ENCODE peak calls at places on chromosomes 13 and 19, in four cellular contexts. One of them, this sample, is unnamed.

GRCh38 chr19:48415395-48415794 is 21.9 kb downstream of the GRIN2D start:
- DNase-seq in mammary epithelial cell: peak; percentile 29
- DNase-seq in fibroblast of lung: peak; percentile 51
- DNase-seq in A549: peak; percentile 93
- DNase-seq in this sample: peak; percentile 89

GRCh38 chr19:2385053-2385721 is 25.1 kb downstream of the TMPRSS9 start:
- DNase-seq in fibroblast of lung: peak; percentile 85
- DNase-seq in A549: peak; percentile 84
- DNase-seq in mammary epithelial cell: peak; percentile 89
- DNase-seq in this sample: peak; percentile 67

GRCh38 chr19:45471866-45472556 is 4.2 kb downstream of the FOSB start:
- DNase-seq in fibroblast of lung: no peak
- DNase-seq in A549: no peak
- DNase-seq in mammary epithelial cell: no peak
- DNase-seq in this sample: no peak

GRCh38 chr19:4014541-4015491 is 7.3 kb downstream of the PIAS4 start:
- DNase-seq in mammary epithelial cell: no peak
- DNase-seq in A549: no peak
- DNase-seq in fibroblast of lung: no peak
- DNase-seq in this sample: peak; percentile 38

GRCh38 chr13:113929628-113930615 is 44.0 kb downstream of the C13orf46 start:
- DNase-seq in mammary epithelial cell: no peak
- DNase-seq in A549: no peak
- DNase-seq in fibroblast of lung: no peak
- DNase-seq in this sample: no peak

GRCh38 chr19:38543807-38544568 is 73.8 kb downstream of the MAP4K1 start:
- DNase-seq in A549: peak; percentile 96
- DNase-seq in fibroblast of lung: peak; percentile 85
- DNase-seq in mammary epithelial cell: peak; percentile 93
- DNase-seq in this sample: peak; percentile 82

GRCh38 chr13:74134777-74135305 is 637 bp upstream of the KLF12 start:
- DNase-seq in fibroblast of lung: no peak
- DNase-seq in A549: peak; percentile 48
- DNase-seq in mammary epithelial cell: no peak
- DNase-seq in this sample: peak; percentile 46

GRCh38 chr13:43785681-43786471 is 896 bp downstream of the ENOX1 start:
- DNase-seq in fibroblast of lung: peak; percentile 62
- DNase-seq in A549: peak; percentile 64
- DNase-seq in mammary epithelial cell: peak; percentile 56
- DNase-seq in this sample: peak; percentile 93

GRCh38 chr19:51441410-51442390 is 16.6 kb downstream of the SIGLEC8 start:
- DNase-seq in fibroblast of lung: no peak
- DNase-seq in A549: peak; percentile 14
- DNase-seq in mammary epithelial cell: peak; percentile 58
- DNase-seq in this sample: no peak

GRCh38 chr19:52453324-52454094 is at the start of gene ZNF578:
- DNase-seq in A549: no peak
- DNase-seq in fibroblast of lung: peak; percentile 90
- DNase-seq in mammary epithelial cell: peak; percentile 69
- DNase-seq in this sample: no peak

GRCh38 chr13:42395066-42395821 is 123.3 kb downstream of the AKAP11 start:
- DNase-seq in A549: no peak
- DNase-seq in fibroblast of lung: no peak
- DNase-seq in mammary epithelial cell: no peak
- DNase-seq in this sample: no peak

GRCh38 chr19:4877753-4878490 is 10.5 kb upstream of the PLIN3 start:
- DNase-seq in mammary epithelial cell: no peak
- DNase-seq in fibroblast of lung: no peak
- DNase-seq in A549: no peak
- DNase-seq in this sample: no peak

GRCh38 chr13:22062478-22063205 is 391.8 kb downstream of the FGF9 start:
- DNase-seq in fibroblast of lung: no peak
- DNase-seq in A549: no peak
- DNase-seq in mammary epithelial cell: no peak
- DNase-seq in this sample: no peak

GRCh38 chr19:15028490-15028889 is 20.8 kb upstream of the CASP14 start:
- DNase-seq in A549: no peak
- DNase-seq in mammary epithelial cell: no peak
- DNase-seq in fibroblast of lung: no peak
- DNase-seq in this sample: no peak

GRCh38 chr19:45295873-45296272 is 26.8 kb downstream of the CKM start:
- DNase-seq in fibroblast of lung: no peak
- DNase-seq in A549: no peak
- DNase-seq in mammary epithelial cell: no peak
- DNase-seq in this sample: no peak

GRCh38 chr13:51451467-51452390 is 1.1 kb downstream of the INTS6 start:
- DNase-seq in fibroblast of lung: peak; percentile 67
- DNase-seq in mammary epithelial cell: peak; percentile 56
- DNase-seq in A549: peak; percentile 72
- DNase-seq in this sample: peak; percentile 82

GRCh38 chr19:35533822-35534521 is 716 bp downstream of the GAPDHS start:
- DNase-seq in A549: peak; percentile 73
- DNase-seq in fibroblast of lung: peak; percentile 26
- DNase-seq in mammary epithelial cell: no peak
- DNase-seq in this sample: no peak

GRCh38 chr19:55902080-55902751 is 29.9 kb downstream of the NLRP13 start:
- DNase-seq in fibroblast of lung: no peak
- DNase-seq in A549: no peak
- DNase-seq in mammary epithelial cell: no peak
- DNase-seq in this sample: no peak

GRCh38 chr19:28324275-28325060 is 888.5 kb downstream of the UQCRFS1 start:
- DNase-seq in mammary epithelial cell: no peak
- DNase-seq in fibroblast of lung: no peak
- DNase-seq in A549: no peak
- DNase-seq in this sample: no peak

GRCh38 chr13:113034451-113035208 is 65.6 kb downstream of the MCF2L start:
- DNase-seq in fibroblast of lung: peak; percentile 36
- DNase-seq in A549: peak; percentile 32
- DNase-seq in mammary epithelial cell: peak; percentile 40
- DNase-seq in this sample: peak; percentile 78

DNA sequence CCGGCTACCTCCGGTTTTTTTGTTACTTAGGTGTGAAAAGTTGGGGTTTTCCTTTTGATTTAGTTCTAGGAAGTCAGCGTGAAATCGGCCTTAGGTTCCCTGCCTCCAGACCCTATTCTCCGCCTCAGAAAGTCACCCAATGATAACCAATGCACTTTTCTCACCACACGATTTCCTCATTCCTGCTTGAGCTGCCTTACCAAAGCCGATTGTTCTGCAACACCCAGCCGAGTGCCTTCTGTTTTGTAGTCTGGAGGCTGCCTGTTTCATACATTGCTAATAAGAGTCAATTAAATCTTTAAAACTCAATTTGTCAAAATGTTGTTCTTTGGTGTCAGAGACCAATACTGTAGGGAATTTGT is 39.7 kb downstream of the GJA3 start:
- DNase-seq in mammary epithelial cell: no peak
- DNase-seq in fibroblast of lung: no peak
- DNase-seq in A549: no peak
- DNase-seq in this sample: peak; percentile 51
- H3K4me3 ChIP-seq in mammary epithelial cell: no peak overlapping the region
- H3K4me3 ChIP-seq in fibroblast of lung: no peak overlapping the region
- H3K4me3 ChIP-seq in A549: no peak overlapping the region
- H3K4me3 ChIP-seq in this sample: peak overlapping the region; percentile 38

DNA sequence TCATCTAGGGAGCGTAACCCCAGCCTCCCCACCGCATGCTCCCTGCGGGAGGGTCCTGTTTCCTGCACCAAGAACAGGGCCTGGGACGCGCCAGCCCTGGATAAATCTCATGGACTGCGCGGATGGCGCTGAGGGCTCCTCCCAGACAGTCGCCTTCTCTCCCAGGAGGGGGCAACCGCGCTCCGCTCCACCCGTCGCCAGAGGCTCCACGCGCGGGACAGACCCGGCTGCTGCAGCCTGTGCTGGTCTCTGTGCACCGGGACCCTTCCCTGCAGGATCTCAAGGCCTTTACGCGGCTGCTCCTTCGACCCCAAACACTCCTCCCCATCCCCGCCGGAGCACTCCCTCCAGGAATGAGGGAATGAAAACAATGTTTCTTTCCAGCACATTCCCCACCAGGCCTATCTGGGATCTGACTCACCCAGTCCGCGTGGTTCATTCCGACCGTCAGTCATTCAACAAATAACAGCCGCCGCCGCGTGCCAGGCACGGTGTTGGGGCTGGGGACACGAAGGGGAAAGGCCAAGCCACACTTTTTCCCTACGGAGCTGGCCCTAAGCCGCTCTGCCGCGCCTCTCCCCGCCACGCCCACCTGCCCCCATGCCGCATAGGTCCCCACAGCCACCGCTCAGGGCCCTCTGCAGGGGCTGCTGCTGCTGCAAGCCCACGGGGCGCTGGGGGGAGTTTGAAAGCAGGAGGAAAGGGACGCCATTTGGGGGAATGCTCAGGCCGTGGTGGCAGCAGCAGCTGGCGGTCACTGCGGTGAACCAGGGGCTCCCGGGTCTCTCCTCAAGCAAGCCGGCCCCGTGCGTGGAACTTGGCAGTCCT is 6.0 kb downstream of the PNMA8B start:
- DNase-seq in fibroblast of lung: peak; percentile 83
- DNase-seq in A549: no peak
- DNase-seq in mammary epithelial cell: no peak
- DNase-seq in this sample: no peak
- TF ChIP-seq CTCF in fibroblast of lung: peak; percentile 23
- TF ChIP-seq CTCF in A549: no peak
- TF ChIP-seq CTCF in mammary epithelial cell: no peak
- TF ChIP-seq CTCF in this sample: no peak

GRCh38 chr19:16265890-16266585 is 58.6 kb upstream of the KLF2 start:
- DNase-seq in fibroblast of lung: no peak
- DNase-seq in mammary epithelial cell: no peak
- DNase-seq in A549: no peak
- DNase-seq in this sample: no peak
- H3K4me3 ChIP-seq in fibroblast of lung: no peak overlapping the region
- H3K4me3 ChIP-seq in mammary epithelial cell: no peak overlapping the region
- H3K4me3 ChIP-seq in A549: no peak overlapping the region
- H3K4me3 ChIP-seq in this sample: no peak overlapping the region

DNA sequence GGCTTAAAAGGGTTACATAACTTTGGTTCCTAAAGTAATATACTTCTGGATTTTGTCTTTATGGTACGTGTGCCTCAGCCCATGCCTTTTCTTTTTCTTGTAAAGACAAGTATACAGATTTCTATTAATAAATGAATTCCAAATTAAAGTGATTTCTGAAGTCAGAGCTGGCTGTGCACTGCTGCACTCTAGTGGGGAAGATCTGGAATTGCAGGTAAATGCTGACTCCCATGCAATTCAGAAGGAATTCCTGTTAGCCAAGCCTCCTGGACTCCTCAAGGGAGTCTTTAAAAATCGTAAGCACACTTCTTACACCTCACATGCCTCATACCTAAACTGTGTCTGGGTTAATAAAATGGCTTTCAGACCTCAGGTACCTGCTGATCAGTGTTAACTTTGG is 118.4 kb upstream of the SLC7A1 start:
- DNase-seq in fibroblast of lung: no peak
- DNase-seq in A549: peak; percentile 8
- DNase-seq in mammary epithelial cell: peak; percentile 12
- DNase-seq in this sample: no peak
- TF ChIP-seq CTCF in fibroblast of lung: peak; percentile 42
- TF ChIP-seq CTCF in A549: peak; percentile 31
- TF ChIP-seq CTCF in mammary epithelial cell: peak; percentile 59
- TF ChIP-seq CTCF in this sample: peak; percentile 43

GRCh38 chr13:80141114-80141849 is 199.6 kb downstream of the SPRY2 start:
- DNase-seq in mammary epithelial cell: no peak
- DNase-seq in fibroblast of lung: peak; percentile 95
- DNase-seq in A549: no peak
- DNase-seq in this sample: no peak
- H3K4me3 ChIP-seq in mammary epithelial cell: no peak overlapping the region
- H3K4me3 ChIP-seq in fibroblast of lung: no peak overlapping the region
- H3K4me3 ChIP-seq in A549: no peak overlapping the region
- H3K4me3 ChIP-seq in this sample: no peak overlapping the region

GRCh38 chr19:54186351-54186750 is 3.0 kb downstream of the MBOAT7 start:
- DNase-seq in mammary epithelial cell: no peak
- DNase-seq in fibroblast of lung: no peak
- DNase-seq in A549: no peak
- DNase-seq in this sample: no peak

GRCh38 chr19:54186934-54187381 is 2.4 kb downstream of the MBOAT7 start:
- DNase-seq in mammary epithelial cell: no peak
- DNase-seq in A549: no peak
- DNase-seq in fibroblast of lung: no peak
- DNase-seq in this sample: no peak

GRCh38 chr19:54189668-54190502 is 505 bp upstream of the MBOAT7 start:
- DNase-seq in mammary epithelial cell: peak; percentile 100
- DNase-seq in fibroblast of lung: peak; percentile 100
- DNase-seq in A549: peak; percentile 100
- DNase-seq in this sample: peak; percentile 100

GRCh38 chr19:54189020-54189667 is at the start of gene MBOAT7:
- DNase-seq in A549: no peak
- DNase-seq in mammary epithelial cell: no peak
- DNase-seq in fibroblast of lung: no peak
- DNase-seq in this sample: no peak

DNA sequence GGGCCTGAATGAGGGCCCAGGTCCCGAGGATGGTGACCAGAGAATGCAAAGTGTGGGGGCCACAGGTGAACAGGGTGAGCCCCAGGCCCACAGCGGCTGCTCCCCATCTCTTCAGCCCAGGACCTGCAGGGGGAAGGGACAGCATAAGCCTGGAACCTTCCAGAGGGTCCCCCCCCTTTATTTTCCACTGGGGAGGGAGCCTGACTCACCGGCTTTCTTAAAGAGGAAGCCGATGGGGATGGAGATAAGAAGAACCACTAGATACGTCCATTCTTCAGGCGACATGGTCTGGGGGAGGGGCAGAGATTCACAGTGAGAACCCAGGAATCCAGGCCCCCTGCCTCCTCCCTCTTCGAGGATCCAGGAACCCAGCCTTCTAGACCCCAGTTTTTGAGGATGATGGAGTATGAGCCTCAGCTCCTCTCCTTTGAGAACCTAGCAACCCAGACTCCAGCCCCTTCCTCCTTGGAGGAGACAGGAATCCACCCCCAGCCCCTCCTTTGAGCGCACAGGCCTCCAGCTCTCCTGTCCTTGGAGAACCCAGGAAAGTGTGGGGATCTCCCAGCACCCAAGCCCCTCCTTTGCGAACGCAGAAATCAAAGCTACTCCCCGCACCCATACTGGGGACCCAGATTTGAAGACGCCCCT is 1.0 kb downstream of the MBOAT7 start:
- DNase-seq in fibroblast of lung: peak; percentile 84
- DNase-seq in A549: peak; percentile 41
- DNase-seq in mammary epithelial cell: peak; percentile 53
- DNase-seq in this sample: no peak
- TF ChIP-seq CTCF in fibroblast of lung: no peak
- TF ChIP-seq CTCF in A549: no peak
- TF ChIP-seq CTCF in mammary epithelial cell: no peak
- TF ChIP-seq CTCF in this sample: no peak

DNA sequence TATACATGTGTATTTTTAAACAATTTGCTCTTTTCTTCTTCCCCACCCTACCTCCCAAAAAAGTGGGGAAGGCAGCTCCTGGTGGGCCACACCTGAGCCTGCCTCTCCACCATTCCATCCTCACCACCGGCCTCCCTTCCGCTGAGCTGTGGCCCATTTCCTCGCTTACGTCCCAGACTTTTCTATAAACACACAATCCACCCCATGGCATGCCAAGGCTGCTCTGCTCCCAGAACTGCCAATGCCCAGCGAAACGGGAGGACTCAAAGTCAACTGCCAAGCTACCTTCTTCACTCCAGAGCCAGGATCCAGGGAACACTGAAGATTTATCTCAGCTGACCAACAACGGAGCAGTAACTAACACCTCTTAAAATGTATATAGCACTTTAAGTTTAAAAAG is 2.8 kb downstream of the N4BP2L1 start:
- DNase-seq in A549: no peak
- DNase-seq in mammary epithelial cell: no peak
- DNase-seq in fibroblast of lung: no peak
- DNase-seq in this sample: no peak
- H3K4me3 ChIP-seq in A549: no peak overlapping the region
- H3K4me3 ChIP-seq in mammary epithelial cell: no peak overlapping the region
- H3K4me3 ChIP-seq in fibroblast of lung: no peak overlapping the region
- H3K4me3 ChIP-seq in this sample: no peak overlapping the region

GRCh38 chr13:67867206-67867605 is 637.1 kb upstream of the PCDH9 start:
- DNase-seq in A549: no peak
- DNase-seq in fibroblast of lung: no peak
- DNase-seq in mammary epithelial cell: no peak
- DNase-seq in this sample: no peak
- TF ChIP-seq CTCF in A549: no peak
- TF ChIP-seq CTCF in fibroblast of lung: no peak
- TF ChIP-seq CTCF in mammary epithelial cell: no peak
- TF ChIP-seq CTCF in this sample: no peak